ENCODE peak calls at places on chromosomes 3 and 15, in six cellular contexts. One of them, this sample, is unnamed.

GRCh38 chr3:115448856-115449255 is 174.5 kb upstream of the GAP43 start:
- DNase-seq in upper lobe of right lung: no peak
- DNase-seq in stimulated activated CD8-positive, alpha-beta memory T cell treated with anti-CD3 and anti-CD28 coated beads, Interleukin-15, amount 100 ng/mL, for 24 hours: no peak
- DNase-seq in fibroblast of pulmonary artery: peak
- DNase-seq in uterus: no peak
- DNase-seq in NCI-H1417: no peak
- DNase-seq in this sample: no peak

GRCh38 chr3:143207338-143207961 is 87.9 kb downstream of the CHST2 start:
- DNase-seq in upper lobe of right lung: no peak
- DNase-seq in stimulated activated CD8-positive, alpha-beta memory T cell treated with anti-CD3 and anti-CD28 coated beads, Interleukin-15, amount 100 ng/mL, for 24 hours: no peak
- DNase-seq in fibroblast of pulmonary artery: peak
- DNase-seq in uterus: no peak
- DNase-seq in NCI-H1417: peak
- DNase-seq in this sample: no peak

GRCh38 chr3:57557088-57557537 is 1.0 kb downstream of the PDE12 start:
- DNase-seq in upper lobe of right lung: no peak
- DNase-seq in stimulated activated CD8-positive, alpha-beta memory T cell treated with anti-CD3 and anti-CD28 coated beads, Interleukin-15, amount 100 ng/mL, for 24 hours: peak
- DNase-seq in fibroblast of pulmonary artery: peak
- DNase-seq in uterus: no peak
- DNase-seq in NCI-H1417: peak
- DNase-seq in this sample: no peak

GRCh38 chr15:81050806-81051205 is 50.1 kb downstream of the TLNRD1 start:
- DNase-seq in upper lobe of right lung: no peak
- DNase-seq in stimulated activated CD8-positive, alpha-beta memory T cell treated with anti-CD3 and anti-CD28 coated beads, Interleukin-15, amount 100 ng/mL, for 24 hours: no peak
- DNase-seq in fibroblast of pulmonary artery: no peak
- DNase-seq in uterus: no peak
- DNase-seq in NCI-H1417: no peak
- DNase-seq in this sample: no peak

GRCh38 chr15:73807865-73808264 is 54.7 kb upstream of the INSYN1 start:
- DNase-seq in upper lobe of right lung: no peak
- DNase-seq in stimulated activated CD8-positive, alpha-beta memory T cell treated with anti-CD3 and anti-CD28 coated beads, Interleukin-15, amount 100 ng/mL, for 24 hours: no peak
- DNase-seq in fibroblast of pulmonary artery: no peak
- DNase-seq in uterus: no peak
- DNase-seq in NCI-H1417: peak
- DNase-seq in this sample: no peak

GRCh38 chr3:53531749-53532148 is 37.3 kb downstream of the CACNA1D start:
- DNase-seq in upper lobe of right lung: no peak
- DNase-seq in stimulated activated CD8-positive, alpha-beta memory T cell treated with anti-CD3 and anti-CD28 coated beads, Interleukin-15, amount 100 ng/mL, for 24 hours: no peak
- DNase-seq in fibroblast of pulmonary artery: no peak
- DNase-seq in uterus: no peak
- DNase-seq in NCI-H1417: peak
- DNase-seq in this sample: no peak

GRCh38 chr3:126258670-126259069 is 78.3 kb upstream of the ALDH1L1 start:
- DNase-seq in upper lobe of right lung: no peak
- DNase-seq in stimulated activated CD8-positive, alpha-beta memory T cell treated with anti-CD3 and anti-CD28 coated beads, Interleukin-15, amount 100 ng/mL, for 24 hours: no peak
- DNase-seq in fibroblast of pulmonary artery: no peak
- DNase-seq in uterus: no peak
- DNase-seq in NCI-H1417: peak
- DNase-seq in this sample: no peak

GRCh38 chr3:99776516-99777209 is 41.0 kb upstream of the CMSS1 start:
- DNase-seq in upper lobe of right lung: no peak
- DNase-seq in stimulated activated CD8-positive, alpha-beta memory T cell treated with anti-CD3 and anti-CD28 coated beads, Interleukin-15, amount 100 ng/mL, for 24 hours: no peak
- DNase-seq in fibroblast of pulmonary artery: peak
- DNase-seq in uterus: no peak
- DNase-seq in NCI-H1417: no peak
- DNase-seq in this sample: no peak

GRCh38 chr3:169466990-169467389 is 196.5 kb downstream of the MECOM start:
- DNase-seq in upper lobe of right lung: no peak
- DNase-seq in stimulated activated CD8-positive, alpha-beta memory T cell treated with anti-CD3 and anti-CD28 coated beads, Interleukin-15, amount 100 ng/mL, for 24 hours: no peak
- DNase-seq in fibroblast of pulmonary artery: no peak
- DNase-seq in uterus: no peak
- DNase-seq in NCI-H1417: peak
- DNase-seq in this sample: no peak

GRCh38 chr3:114892117-114892870 is 254.8 kb downstream of the ZBTB20 start:
- DNase-seq in upper lobe of right lung: no peak
- DNase-seq in stimulated activated CD8-positive, alpha-beta memory T cell treated with anti-CD3 and anti-CD28 coated beads, Interleukin-15, amount 100 ng/mL, for 24 hours: no peak
- DNase-seq in fibroblast of pulmonary artery: no peak
- DNase-seq in uterus: no peak
- DNase-seq in NCI-H1417: peak
- DNase-seq in this sample: no peak

GRCh38 chr15:77474310-77474986 is 53.8 kb downstream of the HMG20A start:
- DNase-seq in upper lobe of right lung: no peak
- DNase-seq in stimulated activated CD8-positive, alpha-beta memory T cell treated with anti-CD3 and anti-CD28 coated beads, Interleukin-15, amount 100 ng/mL, for 24 hours: no peak
- DNase-seq in fibroblast of pulmonary artery: no peak
- DNase-seq in uterus: no peak
- DNase-seq in NCI-H1417: peak
- DNase-seq in this sample: no peak

GRCh38 chr3:48405343-48405881 is 24.5 kb downstream of the PLXNB1 start:
- DNase-seq in upper lobe of right lung: no peak
- DNase-seq in stimulated activated CD8-positive, alpha-beta memory T cell treated with anti-CD3 and anti-CD28 coated beads, Interleukin-15, amount 100 ng/mL, for 24 hours: no peak
- DNase-seq in fibroblast of pulmonary artery: no peak
- DNase-seq in uterus: no peak
- DNase-seq in NCI-H1417: no peak
- DNase-seq in this sample: no peak

GRCh38 chr15:69463182-69463756 is 10.7 kb downstream of the RPLP1 start:
- DNase-seq in upper lobe of right lung: no peak
- DNase-seq in stimulated activated CD8-positive, alpha-beta memory T cell treated with anti-CD3 and anti-CD28 coated beads, Interleukin-15, amount 100 ng/mL, for 24 hours: no peak
- DNase-seq in fibroblast of pulmonary artery: no peak
- DNase-seq in uterus: peak
- DNase-seq in NCI-H1417: no peak
- DNase-seq in this sample: no peak

GRCh38 chr3:48247401-48247807 is 6.5 kb downstream of the ZNF589 start:
- DNase-seq in upper lobe of right lung: no peak
- DNase-seq in stimulated activated CD8-positive, alpha-beta memory T cell treated with anti-CD3 and anti-CD28 coated beads, Interleukin-15, amount 100 ng/mL, for 24 hours: no peak
- DNase-seq in fibroblast of pulmonary artery: peak
- DNase-seq in uterus: no peak
- DNase-seq in NCI-H1417: no peak
- DNase-seq in this sample: no peak

GRCh38 chr15:92452143-92452542 is 58.5 kb downstream of the ST8SIA2 start:
- DNase-seq in upper lobe of right lung: no peak
- DNase-seq in stimulated activated CD8-positive, alpha-beta memory T cell treated with anti-CD3 and anti-CD28 coated beads, Interleukin-15, amount 100 ng/mL, for 24 hours: no peak
- DNase-seq in fibroblast of pulmonary artery: no peak
- DNase-seq in uterus: no peak
- DNase-seq in NCI-H1417: no peak
- DNase-seq in this sample: no peak

GRCh38 chr15:65083262-65083701 is 6.7 kb downstream of the KBTBD13 start:
- DNase-seq in upper lobe of right lung: peak
- DNase-seq in stimulated activated CD8-positive, alpha-beta memory T cell treated with anti-CD3 and anti-CD28 coated beads, Interleukin-15, amount 100 ng/mL, for 24 hours: no peak
- DNase-seq in fibroblast of pulmonary artery: peak
- DNase-seq in uterus: no peak
- DNase-seq in NCI-H1417: peak
- DNase-seq in this sample: no peak

GRCh38 chr3:187773233-187773962 is 28.1 kb upstream of the BCL6 start:
- DNase-seq in upper lobe of right lung: no peak
- DNase-seq in stimulated activated CD8-positive, alpha-beta memory T cell treated with anti-CD3 and anti-CD28 coated beads, Interleukin-15, amount 100 ng/mL, for 24 hours: no peak
- DNase-seq in fibroblast of pulmonary artery: no peak
- DNase-seq in uterus: no peak
- DNase-seq in NCI-H1417: no peak
- DNase-seq in this sample: no peak

GRCh38 chr3:14143826-14144225 is 19.0 kb downstream of the TMEM43 start:
- DNase-seq in upper lobe of right lung: no peak
- DNase-seq in stimulated activated CD8-positive, alpha-beta memory T cell treated with anti-CD3 and anti-CD28 coated beads, Interleukin-15, amount 100 ng/mL, for 24 hours: no peak
- DNase-seq in fibroblast of pulmonary artery: peak
- DNase-seq in uterus: peak
- DNase-seq in NCI-H1417: no peak
- DNase-seq in this sample: no peak

GRCh38 chr3:146152841-146153240 is 8.1 kb downstream of the PLOD2 start:
- DNase-seq in upper lobe of right lung: no peak
- DNase-seq in stimulated activated CD8-positive, alpha-beta memory T cell treated with anti-CD3 and anti-CD28 coated beads, Interleukin-15, amount 100 ng/mL, for 24 hours: no peak
- DNase-seq in fibroblast of pulmonary artery: no peak
- DNase-seq in uterus: no peak
- DNase-seq in NCI-H1417: no peak
- DNase-seq in this sample: no peak

GRCh38 chr3:112746675-112747276 is 99.9 kb downstream of the CD200R1L start:
- DNase-seq in upper lobe of right lung: no peak
- DNase-seq in stimulated activated CD8-positive, alpha-beta memory T cell treated with anti-CD3 and anti-CD28 coated beads, Interleukin-15, amount 100 ng/mL, for 24 hours: no peak
- DNase-seq in fibroblast of pulmonary artery: peak
- DNase-seq in uterus: no peak
- DNase-seq in NCI-H1417: no peak
- DNase-seq in this sample: no peak

GRCh38 chr15:75947117-75947516 is 43.4 kb downstream of the FBXO22 start:
- DNase-seq in upper lobe of right lung: no peak
- DNase-seq in stimulated activated CD8-positive, alpha-beta memory T cell treated with anti-CD3 and anti-CD28 coated beads, Interleukin-15, amount 100 ng/mL, for 24 hours: no peak
- DNase-seq in fibroblast of pulmonary artery: peak
- DNase-seq in uterus: no peak
- DNase-seq in NCI-H1417: no peak
- DNase-seq in this sample: no peak

GRCh38 chr15:67179411-67179995 is 75.0 kb downstream of the AAGAB start:
- DNase-seq in upper lobe of right lung: no peak
- DNase-seq in stimulated activated CD8-positive, alpha-beta memory T cell treated with anti-CD3 and anti-CD28 coated beads, Interleukin-15, amount 100 ng/mL, for 24 hours: no peak
- DNase-seq in fibroblast of pulmonary artery: no peak
- DNase-seq in uterus: no peak
- DNase-seq in NCI-H1417: no peak
- DNase-seq in this sample: no peak

GRCh38 chr15:25368855-25369254 is 70.0 kb downstream of the UBE3A start:
- DNase-seq in upper lobe of right lung: no peak
- DNase-seq in stimulated activated CD8-positive, alpha-beta memory T cell treated with anti-CD3 and anti-CD28 coated beads, Interleukin-15, amount 100 ng/mL, for 24 hours: no peak
- DNase-seq in fibroblast of pulmonary artery: no peak
- DNase-seq in uterus: no peak
- DNase-seq in NCI-H1417: no peak
- DNase-seq in this sample: no peak

GRCh38 chr3:135456182-135456790 is 509.2 kb upstream of the PPP2R3A start:
- DNase-seq in upper lobe of right lung: no peak
- DNase-seq in stimulated activated CD8-positive, alpha-beta memory T cell treated with anti-CD3 and anti-CD28 coated beads, Interleukin-15, amount 100 ng/mL, for 24 hours: no peak
- DNase-seq in fibroblast of pulmonary artery: no peak
- DNase-seq in uterus: no peak
- DNase-seq in NCI-H1417: peak
- DNase-seq in this sample: no peak

GRCh38 chr3:66372681-66373350 is 128.0 kb downstream of the LRIG1 start:
- DNase-seq in upper lobe of right lung: no peak
- DNase-seq in stimulated activated CD8-positive, alpha-beta memory T cell treated with anti-CD3 and anti-CD28 coated beads, Interleukin-15, amount 100 ng/mL, for 24 hours: no peak
- DNase-seq in fibroblast of pulmonary artery: peak
- DNase-seq in uterus: no peak
- DNase-seq in NCI-H1417: peak
- DNase-seq in this sample: no peak

GRCh38 chr15:70853270-70853854 is 595 bp downstream of the LARP6 start:
- DNase-seq in upper lobe of right lung: no peak
- DNase-seq in stimulated activated CD8-positive, alpha-beta memory T cell treated with anti-CD3 and anti-CD28 coated beads, Interleukin-15, amount 100 ng/mL, for 24 hours: no peak
- DNase-seq in fibroblast of pulmonary artery: peak
- DNase-seq in uterus: peak
- DNase-seq in NCI-H1417: peak
- DNase-seq in this sample: peak

GRCh38 chr15:77503240-77503639 is 82.6 kb downstream of the HMG20A start:
- DNase-seq in upper lobe of right lung: no peak
- DNase-seq in stimulated activated CD8-positive, alpha-beta memory T cell treated with anti-CD3 and anti-CD28 coated beads, Interleukin-15, amount 100 ng/mL, for 24 hours: no peak
- DNase-seq in fibroblast of pulmonary artery: no peak
- DNase-seq in uterus: no peak
- DNase-seq in NCI-H1417: peak
- DNase-seq in this sample: no peak

GRCh38 chr15:63243776-63244175 is 33.6 kb upstream of the APH1B start:
- DNase-seq in upper lobe of right lung: no peak
- DNase-seq in stimulated activated CD8-positive, alpha-beta memory T cell treated with anti-CD3 and anti-CD28 coated beads, Interleukin-15, amount 100 ng/mL, for 24 hours: no peak
- DNase-seq in fibroblast of pulmonary artery: no peak
- DNase-seq in uterus: no peak
- DNase-seq in NCI-H1417: no peak
- DNase-seq in this sample: no peak

GRCh38 chr15:96619171-96619570 is 288.7 kb downstream of the NR2F2 start:
- DNase-seq in upper lobe of right lung: no peak
- DNase-seq in stimulated activated CD8-positive, alpha-beta memory T cell treated with anti-CD3 and anti-CD28 coated beads, Interleukin-15, amount 100 ng/mL, for 24 hours: no peak
- DNase-seq in fibroblast of pulmonary artery: no peak
- DNase-seq in uterus: no peak
- DNase-seq in NCI-H1417: no peak
- DNase-seq in this sample: no peak